ENCODE peak calls at places on chromosomes 16 and 17, in six cellular contexts. P is vagina, L is psoas muscle, C is BJ, T is cardiac muscle cell, D is A673. U is an unnamed sample.

GRCh38 chr16:63385714-63386113 is 1349.5 kb upstream of the CDH8 start:
- DNase-seq in P (no peak), L (no peak), C (no peak), T (no peak), D (no peak), U (no peak)

GRCh38 chr16:56479469-56479868 is 28.1 kb downstream of the OGFOD1 start:
- DNase-seq in P (no peak), L (no peak), C (no peak), T (no peak), D (no peak), U (no peak)

GRCh38 chr17:4986951-4987766 is at the start of gene CAMTA2:
- DNase-seq in P (no peak), L (peak; percentile 97), C (no peak), T (peak; percentile 79), D (peak; percentile 83), U (peak; percentile 87)

GRCh38 chr17:62671553-62671952 is 44.1 kb downstream of the MRC2 start:
- DNase-seq in P (no peak), L (peak; percentile 45), C (no peak), T (no peak), D (no peak), U (no peak)

GRCh38 chr16:27330542-27330941 is 16.8 kb downstream of the IL4R start:
- DNase-seq in P (no peak), L (no peak), C (peak; percentile 31), T (peak; percentile 98), D (peak; percentile 67), U (no peak)

GRCh38 chr17:61477204-61477834 is 25.1 kb downstream of the TBX4 start:
- DNase-seq in P (no peak), L (no peak), C (no peak), T (peak; percentile 54), D (no peak), U (no peak)

GRCh38 chr17:66548158-66548557 is 245.7 kb downstream of the PRKCA start:
- DNase-seq in P (no peak), L (no peak), C (no peak), T (no peak), D (no peak), U (no peak)

GRCh38 chr16:75229172-75230031 is 10.6 kb downstream of the CTRB1 start:
- DNase-seq in P (no peak), L (peak; percentile 52), C (no peak), T (no peak), D (no peak), U (no peak)

GRCh38 chr16:70563571-70563970 is 40.0 kb downstream of the SF3B3 start:
- DNase-seq in P (no peak), L (no peak), C (no peak), T (peak; percentile 76), D (no peak), U (no peak)

GRCh38 chr16:30340621-30341020 is 14.5 kb downstream of the CD2BP2 start:
- DNase-seq in P (peak; percentile 22), L (no peak), C (no peak), T (no peak), D (no peak), U (no peak)

GRCh38 chr16:79532785-79533184 is 67.8 kb downstream of the MAF start:
- DNase-seq in P (no peak), L (peak; percentile 77), C (no peak), T (no peak), D (no peak), U (no peak)

GRCh38 chr16:35296962-35297653 is 1837.7 kb downstream of the TP53TG3F start:
- DNase-seq in P (peak; percentile 37), L (no peak), C (no peak), T (no peak), D (no peak), U (no peak)

GRCh38 chr17:81794509-81794908 is 9.4 kb upstream of the GCGR start:
- DNase-seq in P (no peak), L (no peak), C (no peak), T (peak; percentile 20), D (no peak), U (peak; percentile 52)

GRCh38 chr16:6629110-6629509 is 703.5 kb upstream of the RBFOX1 start:
- DNase-seq in P (no peak), L (no peak), C (no peak), T (no peak), D (no peak), U (no peak)

GRCh38 chr16:15457390-15457789 is 23.0 kb downstream of the BMERB1 start:
- DNase-seq in P (no peak), L (no peak), C (no peak), T (no peak), D (no peak), U (no peak)

GRCh38 chr17:27532269-27533067 is 76.2 kb downstream of the KSR1 start:
- DNase-seq in P (no peak), L (no peak), C (no peak), T (peak; percentile 70), D (peak; percentile 21), U (no peak)

GRCh38 chr17:66957951-66958579 is 6.4 kb upstream of the CACNG4 start:
- DNase-seq in P (no peak), L (no peak), C (no peak), T (no peak), D (no peak), U (peak; percentile 44)

GRCh38 chr17:8126306-8127066 is 2.6 kb upstream of the HES7 start:
- DNase-seq in P (no peak), L (peak; percentile 70), C (no peak), T (no peak), D (peak; percentile 74), U (peak; percentile 81)

GRCh38 chr17:9986754-9987382 is 81.8 kb upstream of the RCVRN start:
- DNase-seq in P (no peak), L (peak; percentile 76), C (no peak), T (no peak), D (no peak), U (no peak)

GRCh38 chr17:28896491-28896883 is 1.0 kb downstream of the FLOT2 start:
- DNase-seq in P (no peak), L (no peak), C (no peak), T (no peak), D (peak; percentile 39), U (no peak)

GRCh38 chr17:39631403-39631802 is 4.7 kb downstream of the PPP1R1B start:
- DNase-seq in P (no peak), L (no peak), C (no peak), T (no peak), D (no peak), U (no peak)

GRCh38 chr16:10979717-10980601 is 35.6 kb downstream of the CLEC16A start:
- DNase-seq in P (no peak), L (peak; percentile 72), C (peak; percentile 78), T (peak; percentile 84), D (no peak), U (no peak)

GRCh38 chr17:43418441-43419374 is 19.9 kb downstream of the ARL4D start:
- DNase-seq in P (no peak), L (peak; percentile 65), C (peak; percentile 76), T (peak; percentile 80), D (peak; percentile 35), U (peak; percentile 22)

GRCh38 chr16:4388275-4389021 is 16.8 kb downstream of the VASN start:
- DNase-seq in P (no peak), L (no peak), C (no peak), T (no peak), D (no peak), U (no peak)
- TF ChIP-seq CTCF in P (no peak), L (no peak), C (no peak), T (no peak), D (no peak), U (no peak)

GRCh38 chr16:85718682-85719081 is 29.9 kb upstream of the GINS2 start:
- DNase-seq in P (no peak), L (no peak), C (no peak), T (no peak), D (peak; percentile 29), U (peak; percentile 59)
- TF ChIP-seq CTCF in P (no peak), L (peak; percentile 46), C (peak; percentile 70), T (peak; percentile 58), D (peak; percentile 62), U (peak; percentile 69)

GRCh38 chr16:50368410-50369132 is at the start of gene BRD7:
- DNase-seq in P (no peak), L (peak; percentile 80), C (no peak), T (peak; percentile 64), D (peak; percentile 82), U (peak; percentile 91)
- TF ChIP-seq CTCF in P (no peak), L (peak; percentile 77), C (no peak), T (peak; percentile 11), D (no peak), U (peak; percentile 36)

DNA sequence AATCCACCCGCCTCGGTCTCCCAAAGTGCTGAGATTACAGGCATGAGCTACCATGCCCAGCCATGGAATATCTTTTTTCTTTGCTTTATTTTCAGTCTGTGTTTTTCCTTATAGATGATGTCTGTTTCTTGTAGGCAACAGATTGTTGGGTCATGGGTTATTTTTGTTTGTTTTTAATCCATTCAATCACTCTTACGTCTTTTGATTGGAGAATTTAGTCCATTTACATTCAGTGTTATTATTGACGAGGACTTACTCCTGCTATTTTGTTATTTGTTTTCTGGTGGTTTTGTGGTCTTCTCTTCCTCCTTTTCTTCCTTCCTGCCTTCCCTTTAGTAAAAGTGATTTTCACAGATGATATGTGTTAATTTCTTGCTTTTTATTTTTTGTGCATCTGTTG is 55.9 kb downstream of the OMG start:
- DNase-seq in P (no peak), L (no peak), C (no peak), T (no peak), D (no peak), U (no peak)
- TF ChIP-seq CTCF in P (no peak), L (no peak), C (no peak), T (no peak), D (no peak), U (no peak)

GRCh38 chr16:67177743-67178699 is 5.7 kb downstream of the MATCAP1 start:
- DNase-seq in P (no peak), L (peak; percentile 81), C (no peak), T (peak; percentile 70), D (peak; percentile 68), U (peak; percentile 87)
- TF ChIP-seq CTCF in P (no peak), L (no peak), C (peak; percentile 16), T (no peak), D (no peak), U (peak; percentile 10)

GRCh38 chr16:537415-538335 is 10.2 kb downstream of the CAPN15 start:
- DNase-seq in P (no peak), L (no peak), C (no peak), T (no peak), D (no peak), U (no peak)
- TF ChIP-seq CTCF in P (no peak), L (no peak), C (peak; percentile 13), T (peak; percentile 7), D (peak; percentile 17), U (peak; percentile 29)

GRCh38 chr17:44564429-44564828 is 7.1 kb downstream of the FZD2 start:
- DNase-seq in P (no peak), L (no peak), C (no peak), T (no peak), D (no peak), U (no peak)
- TF ChIP-seq CTCF in P (no peak), L (no peak), C (no peak), T (no peak), D (no peak), U (no peak)

GRCh38 chr17:36736201-36737156 is 135.1 kb downstream of the MRM1 start:
- DNase-seq in P (no peak), L (no peak), C (no peak), T (no peak), D (no peak), U (no peak)
- TF ChIP-seq CTCF in P (no peak), L (no peak), C (no peak), T (no peak), D (no peak), U (no peak)

GRCh38 chr17:74987418-74987908 is at the start of gene CDR2L:
- DNase-seq in P (no peak), L (peak; percentile 98), C (peak; percentile 70), T (peak; percentile 95), D (peak; percentile 95), U (peak; percentile 98)
- TF ChIP-seq CTCF in P (no peak), L (no peak), C (no peak), T (no peak), D (no peak), U (peak; percentile 6)

U was measured in neural progenitor cell.